ENCODE peak calls at places on chromosomes 7 and 10, in five cellular contexts. X is HepG2, J is K562, L is HCT116, O is GM12878. U is an unnamed sample.

GRCh38 chr10:89384474-89385324 is 6.8 kb downstream of the IFIT1B start:
- DNase-seq in J (no peak), O (no peak), L (no peak), X (no peak), U (no peak)

GRCh38 chr10:52258791-52259427 is 55.2 kb upstream of the DKK1 start:
- DNase-seq in X (no peak), J (no peak), O (no peak), L (no peak), U (no peak)

GRCh38 chr10:117363027-117363426 is 12.2 kb downstream of the PDZD8 start:
- DNase-seq in L (no peak), X (no peak), O (no peak), J (no peak), U (no peak)

GRCh38 chr10:11379771-11380170 is 231.7 kb downstream of the USP6NL start:
- DNase-seq in X (no peak), J (no peak), L (no peak), O (no peak), U (no peak)

GRCh38 chr10:14371616-14372015 is 40.9 kb upstream of the FRMD4A start:
- DNase-seq in J (no peak), L (no peak), O (no peak), X (no peak), U (no peak)

GRCh38 chr7:157006205-157006747 is 4.2 kb downstream of the MNX1 start:
- DNase-seq in J (no peak), X (no peak), O (no peak), L (no peak), U (no peak)

GRCh38 chr10:78260141-78260540 is 226.5 kb downstream of the RPS24 start:
- DNase-seq in X (peak; percentile 69), O (no peak), J (no peak), L (no peak), U (no peak)

GRCh38 chr10:3886666-3887251 is 101.8 kb upstream of the KLF6 start:
- DNase-seq in L (no peak), J (no peak), X (peak; percentile 90), O (no peak), U (no peak)

GRCh38 chr10:131435760-131436448 is 124.4 kb upstream of the TCERG1L start:
- DNase-seq in L (no peak), X (no peak), J (no peak), O (no peak), U (no peak)

GRCh38 chr10:131173484-131174210 is 137.9 kb downstream of the TCERG1L start:
- DNase-seq in X (no peak), L (no peak), J (no peak), O (no peak), U (no peak)

GRCh38 chr7:29078286-29078685 is 68.1 kb downstream of the CPVL start:
- DNase-seq in J (no peak), X (no peak), L (no peak), O (no peak), U (no peak)

GRCh38 chr10:10591682-10592412 is 425.8 kb upstream of the CELF2 start:
- DNase-seq in L (no peak), O (no peak), X (no peak), J (no peak), U (no peak)

GRCh38 chr10:118544401-118544948 is 51.0 kb downstream of the PRLHR start:
- DNase-seq in L (no peak), J (no peak), X (no peak), O (no peak), U (no peak)

GRCh38 chr10:69375307-69376151 is 41.2 kb downstream of the TACR2 start:
- DNase-seq in J (peak; percentile 61), O (no peak), L (no peak), X (no peak), U (peak; percentile 77)

GRCh38 chr10:72765051-72765450 is 73.1 kb downstream of the MCU start:
- DNase-seq in J (no peak), O (no peak), L (no peak), X (no peak), U (no peak)

GRCh38 chr7:71613316-71613715 is 481.4 kb downstream of the GALNT17 start:
- DNase-seq in O (no peak), J (no peak), L (no peak), X (no peak), U (no peak)

GRCh38 chr7:29567174-29567573 is 3.5 kb downstream of the PRR15 start:
- DNase-seq in O (no peak), L (no peak), X (peak; percentile 68), J (no peak), U (no peak)

GRCh38 chr10:11683529-11684320 is 58.5 kb upstream of the ECHDC3 start:
- DNase-seq in J (no peak), L (no peak), O (no peak), X (peak; percentile 49), U (no peak)

GRCh38 chr7:108299251-108300014 is 156.8 kb downstream of the NRCAM start:
- DNase-seq in J (no peak), X (no peak), L (no peak), O (no peak), U (no peak)

GRCh38 chr7:110043514-110043913 is 1047.4 kb upstream of the LRRN3 start:
- DNase-seq in J (no peak), O (no peak), X (no peak), L (no peak), U (no peak)

GRCh38 chr7:50342616-50343114 is 38.1 kb downstream of the IKZF1 start:
- DNase-seq in L (no peak), O (no peak), X (no peak), J (no peak), U (no peak)

GRCh38 chr10:124996854-124997215 is 54.9 kb downstream of the ZRANB1 start:
- DNase-seq in O (no peak), L (no peak), J (no peak), X (no peak), U (peak; percentile 40)

GRCh38 chr7:28509256-28510021 is 97.1 kb downstream of the CREB5 start:
- DNase-seq in O (peak; percentile 45), X (no peak), J (no peak), L (no peak), U (no peak)

GRCh38 chr7:20442951-20443350 is 112.3 kb downstream of the ITGB8 start:
- DNase-seq in L (no peak), X (no peak), O (no peak), J (no peak), U (no peak)

GRCh38 chr10:102740229-102740628 is 3.5 kb upstream of the WBP1L start:
- DNase-seq in X (no peak), L (no peak), O (no peak), J (no peak), U (no peak)

GRCh38 chr10:13788701-13789447 is 202.1 kb downstream of the PRPF18 start:
- DNase-seq in J (no peak), X (no peak), O (no peak), L (no peak), U (no peak)

GRCh38 chr10:34113504-34114225 is 701.4 kb downstream of the PARD3 start:
- DNase-seq in O (no peak), J (no peak), X (no peak), L (no peak), U (peak; percentile 63)

GRCh38 chr10:486668-487067 is 202.8 kb downstream of the DIP2C start:
- DNase-seq in J (no peak), O (no peak), X (no peak), L (no peak), U (no peak)

DNA sequence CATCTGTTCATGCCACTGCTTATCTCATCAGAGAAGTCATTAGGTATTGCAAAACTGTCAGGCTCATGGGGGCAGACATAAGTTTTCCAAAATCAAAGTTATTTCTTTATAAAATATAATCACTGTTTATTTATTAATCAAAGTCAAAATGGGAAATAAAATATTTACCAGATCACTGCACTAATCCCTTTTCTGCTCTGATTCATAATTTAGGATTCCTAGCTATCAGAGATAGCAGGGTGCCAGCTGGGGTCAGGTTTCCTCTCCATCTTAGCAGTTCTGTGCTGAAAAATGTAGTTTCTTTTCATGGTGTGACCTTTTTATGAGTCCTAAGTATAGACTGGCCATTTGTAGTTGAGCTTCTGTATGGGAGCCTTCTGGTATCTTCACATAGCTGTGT is 117.7 kb upstream of the LANCL2 start:
- DNase-seq in O (no peak), X (no peak), J (no peak), L (no peak), U (no peak)
- TF ChIP-seq ATF3 in O (no peak), X (no peak), J (no peak), L (no peak), U (no peak)

DNA sequence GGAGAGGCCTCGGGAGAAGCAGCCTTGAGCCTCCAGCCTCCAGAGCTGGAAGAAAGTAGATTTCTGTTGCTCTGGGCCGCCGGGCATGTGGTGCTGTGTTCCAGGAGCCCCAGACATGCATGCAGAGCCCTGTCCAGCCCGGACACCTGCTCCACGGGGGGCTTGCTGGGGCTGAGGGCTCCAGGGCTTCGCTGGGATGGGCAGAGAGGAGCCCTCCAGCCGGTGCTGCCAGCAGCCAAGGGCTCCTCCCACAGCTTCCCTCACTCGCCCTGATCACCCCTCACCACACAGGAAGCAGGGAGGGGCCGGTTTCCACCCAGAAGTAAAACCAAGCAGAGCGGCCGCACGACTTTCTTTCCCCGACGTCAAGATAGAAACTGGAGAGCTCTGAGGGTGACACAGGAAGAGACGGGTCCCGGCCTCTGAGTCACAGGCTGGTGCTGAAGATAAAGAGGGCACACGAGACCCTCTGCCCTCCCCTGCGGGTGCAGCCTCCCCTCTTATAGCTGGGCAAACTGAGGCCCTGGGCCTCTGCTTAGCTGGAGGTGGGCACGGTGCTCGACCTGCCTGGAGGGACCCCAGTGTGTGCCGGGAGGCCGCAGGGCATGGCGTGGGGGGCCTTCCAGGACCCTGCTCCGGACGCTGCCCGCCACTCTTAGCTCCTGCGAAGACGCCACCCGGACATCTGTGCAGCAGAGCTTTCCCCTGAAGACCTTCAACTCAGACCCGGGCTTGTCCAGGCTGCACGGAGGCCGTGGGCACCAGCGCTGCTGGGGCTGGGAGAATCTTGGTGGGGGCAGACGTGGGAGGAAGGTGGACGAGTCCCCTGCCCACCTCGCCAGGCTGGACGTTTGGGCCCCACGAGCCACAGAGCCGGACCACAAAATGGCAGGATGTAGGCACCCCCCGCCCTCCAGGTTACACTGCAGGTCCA is 31.1 kb downstream of the ADAP1 start:
- DNase-seq in L (no peak), X (no peak), O (peak; percentile 81), J (peak; percentile 64), U (peak; percentile 51)
- TF ChIP-seq POLR2AphosphoS5 in L (no peak), X (no peak), O (peak; percentile 89), J (no peak), U (no peak)

GRCh38 chr7:77426521-77427051 is 10.4 kb upstream of the GSAP start:
- DNase-seq in L (no peak), O (no peak), X (no peak), J (no peak), U (no peak)
- H3K4me2 ChIP-seq in L (no peak overlapping the region), O (peak overlapping the region; percentile 75), X (peak overlapping the region; percentile 76), J (no peak overlapping the region), U (peak overlapping the region; percentile 54)

GRCh38 chr7:132619967-132620366 is 43.7 kb upstream of the PLXNA4 start:
- DNase-seq in X (no peak), J (no peak), L (no peak), O (no peak), U (peak; percentile 20)

GRCh38 chr7:132618271-132618955 is 42.1 kb upstream of the PLXNA4 start:
- DNase-seq in O (no peak), X (no peak), L (no peak), J (no peak), U (peak; percentile 35)

GRCh38 chr7:132618956-132619305 is 42.7 kb upstream of the PLXNA4 start:
- DNase-seq in O (no peak), X (no peak), J (no peak), L (no peak), U (no peak)

DNA sequence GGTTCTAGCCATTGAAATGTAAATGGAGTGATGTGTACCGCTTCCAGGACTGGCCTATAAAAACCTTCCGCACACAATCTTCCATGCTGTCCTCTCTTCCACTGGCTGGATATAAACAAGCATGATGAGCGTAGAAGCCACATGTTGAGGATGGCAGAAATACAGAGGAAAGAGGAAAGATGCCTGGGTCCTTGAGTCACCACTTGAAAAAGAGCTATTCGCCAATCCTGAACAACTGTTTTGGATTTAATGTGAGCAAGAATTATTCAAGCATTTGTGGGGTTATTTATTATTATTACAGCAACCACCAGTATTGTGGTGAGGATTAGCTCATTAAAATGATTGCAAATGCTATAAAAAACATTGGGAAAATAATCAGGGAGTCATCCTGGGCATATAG is 45.8 kb upstream of the PLXNA4 start:
- DNase-seq in O (no peak), L (no peak), X (no peak), J (no peak), U (no peak)
- TF ChIP-seq ATF3 in O (no peak), L (no peak), X (no peak), J (no peak), U (no peak)